ENCODE peak calls at places on chromosomes 1 and 21, in eight cellular contexts. A, C, Q, X, G, L, I and R are unnamed samples.
A peak's percentile ranks its signal among the peaks of the same experiment; 100 is the strongest.

GRCh38 chr1:208757846-208758245 is 513.7 kb upstream of the PLXNA2 start:
- DNase-seq in A (no peak), C (no peak), Q (peak; percentile 33), X (no peak), G (no peak), L (no peak), I (no peak), R (no peak)

GRCh38 chr1:235649722-235650163 is at the start of gene GNG4:
- DNase-seq in A (no peak), C (no peak), Q (no peak), X (no peak), G (peak; percentile 42), L (no peak), I (no peak), R (no peak)

GRCh38 chr1:46940307-46940706 is 969 bp downstream of the CYP4A11 start:
- DNase-seq in A (no peak), C (no peak), Q (no peak), X (no peak), G (no peak), L (peak; percentile 15), I (no peak), R (no peak)

GRCh38 chr1:165755393-165756010 is 13.2 kb downstream of the TMCO1 start:
- DNase-seq in A (no peak), C (no peak), Q (no peak), X (no peak), G (no peak), L (no peak), I (no peak), R (no peak)

GRCh38 chr1:6511461-6512244 is 20.2 kb upstream of the PLEKHG5 start:
- DNase-seq in A (no peak), C (no peak), Q (no peak), X (no peak), G (no peak), L (no peak), I (no peak), R (no peak)

GRCh38 chr21:30942192-30942591 is 60.8 kb upstream of the KRTAP11-1 start:
- DNase-seq in A (no peak), C (no peak), Q (no peak), X (no peak), G (no peak), L (no peak), I (no peak), R (no peak)

GRCh38 chr1:31723828-31724359 is 20.1 kb upstream of the COL16A1 start:
- DNase-seq in A (peak; percentile 80), C (peak; percentile 80), Q (peak; percentile 87), X (peak; percentile 60), G (peak; percentile 79), L (peak; percentile 62), I (peak; percentile 62), R (no peak)

GRCh38 chr1:160548960-160549664 is 26.1 kb upstream of the SLAMF6 start:
- DNase-seq in A (no peak), C (no peak), Q (no peak), X (no peak), G (no peak), L (no peak), I (no peak), R (peak; percentile 55)

GRCh38 chr1:230077436-230078221 is 10.6 kb downstream of the GALNT2 start:
- DNase-seq in A (no peak), C (no peak), Q (peak; percentile 35), X (no peak), G (no peak), L (no peak), I (no peak), R (no peak)

GRCh38 chr1:3610165-3610822 is 1.0 kb downstream of the MEGF6 start:
- DNase-seq in A (no peak), C (no peak), Q (no peak), X (no peak), G (no peak), L (no peak), I (no peak), R (no peak)

GRCh38 chr1:84382127-84382526 is 16.2 kb upstream of the DNASE2B start:
- DNase-seq in A (no peak), C (no peak), Q (peak; percentile 37), X (no peak), G (no peak), L (no peak), I (no peak), R (no peak)

GRCh38 chr21:42568834-42569731 is 55.4 kb downstream of the SLC37A1 start:
- DNase-seq in A (no peak), C (peak; percentile 51), Q (no peak), X (no peak), G (peak; percentile 32), L (peak; percentile 10), I (no peak), R (no peak)

GRCh38 chr1:208254376-208254775 is 10.2 kb upstream of the PLXNA2 start:
- DNase-seq in A (no peak), C (no peak), Q (no peak), X (no peak), G (no peak), L (no peak), I (no peak), R (no peak)

GRCh38 chr1:241985787-241986186 is 13.1 kb downstream of the MAP1LC3C start:
- DNase-seq in A (peak; percentile 24), C (no peak), Q (peak; percentile 18), X (no peak), G (no peak), L (peak; percentile 45), I (peak; percentile 30), R (no peak)

GRCh38 chr1:121558514-121558913 is 373.7 kb downstream of the SRGAP2C start:
- DNase-seq in A (no peak), C (no peak), Q (peak; percentile 86), X (no peak), G (no peak), L (no peak), I (no peak), R (no peak)

GRCh38 chr1:70043806-70044205 is 161.6 kb downstream of the LRRC40 start:
- DNase-seq in A (no peak), C (no peak), Q (peak; percentile 87), X (no peak), G (no peak), L (no peak), I (no peak), R (no peak)

GRCh38 chr1:248695451-248696132 is 7.0 kb downstream of the OR14I1 start:
- DNase-seq in A (no peak), C (no peak), Q (peak; percentile 3), X (no peak), G (no peak), L (no peak), I (no peak), R (no peak)

GRCh38 chr1:220732137-220732536 is 16.0 kb upstream of the MTARC2 start:
- DNase-seq in A (no peak), C (no peak), Q (no peak), X (no peak), G (no peak), L (no peak), I (no peak), R (no peak)

GRCh38 chr1:38455829-38456563 is 403.6 kb downstream of the RRAGC start:
- DNase-seq in A (no peak), C (no peak), Q (no peak), X (no peak), G (no peak), L (no peak), I (no peak), R (no peak)
- H3K4me3 ChIP-seq in A (no peak overlapping the region), C (no peak overlapping the region), Q (no peak overlapping the region), X (no peak overlapping the region), G (no peak overlapping the region), L (no peak overlapping the region), I (no peak overlapping the region), R (no peak overlapping the region)

GRCh38 chr1:110224240-110224995 is 14.3 kb downstream of the KCNC4 start:
- DNase-seq in A (no peak), C (peak; percentile 30), Q (no peak), X (no peak), G (no peak), L (no peak), I (no peak), R (no peak)

GRCh38 chr1:110225212-110225611 is 15.1 kb downstream of the KCNC4 start:
- DNase-seq in A (no peak), C (peak; percentile 19), Q (no peak), X (no peak), G (no peak), L (no peak), I (no peak), R (no peak)

GRCh38 chr1:110225756-110226404 is 15.8 kb downstream of the KCNC4 start:
- DNase-seq in A (no peak), C (peak; percentile 51), Q (no peak), X (no peak), G (no peak), L (no peak), I (no peak), R (no peak)

GRCh38 chr1:110223127-110223526 is 13.0 kb downstream of the KCNC4 start:
- DNase-seq in A (no peak), C (no peak), Q (no peak), X (no peak), G (no peak), L (no peak), I (no peak), R (no peak)

GRCh38 chr1:110223581-110223980 is 13.5 kb downstream of the KCNC4 start:
- DNase-seq in A (no peak), C (no peak), Q (no peak), X (no peak), G (no peak), L (no peak), I (no peak), R (no peak)
- TF ChIP-seq CTCF in A (no peak), C (no peak), Q (no peak), X (no peak), G (no peak), L (no peak), I (no peak), R (no peak)

GRCh38 chr21:33238146-33238545 is 8.4 kb downstream of the IFNAR2 start:
- DNase-seq in A (no peak), C (no peak), Q (no peak), X (no peak), G (no peak), L (no peak), I (no peak), R (no peak)
- H3K4me3 ChIP-seq in A (no peak overlapping the region), C (no peak overlapping the region), Q (no peak overlapping the region), X (no peak overlapping the region), G (no peak overlapping the region), L (no peak overlapping the region), I (no peak overlapping the region), R (peak overlapping the region; percentile 4)

GRCh38 chr1:89834078-89834704 is 13.4 kb downstream of the LRRC8D start:
- DNase-seq in A (no peak), C (no peak), Q (no peak), X (no peak), G (no peak), L (no peak), I (no peak), R (no peak)
- TF ChIP-seq CTCF in A (no peak), C (no peak), Q (no peak), X (no peak), G (no peak), L (no peak), I (no peak), R (no peak)